ENCODE peak calls at places on chromosomes 7 and 10, in four cellular contexts. One of them, this sample, is unnamed.

GRCh38 chr7:123746055-123746454 is 2.7 kb downstream of the WASL start:
- DNase-seq in A549: no peak
- DNase-seq in activated CD4-positive, alpha-beta memory T cell treated with anti-CD3 and anti-CD28 coated beads, Interleukin-2, amount 10 ng/mL, durations not matched to agents 7 days and 5 days: no peak
- DNase-seq in GM23338: no peak
- DNase-seq in this sample: no peak

GRCh38 chr7:38748056-38748610 is 117.0 kb upstream of the AMPH start:
- DNase-seq in A549: peak; percentile 38
- DNase-seq in activated CD4-positive, alpha-beta memory T cell treated with anti-CD3 and anti-CD28 coated beads, Interleukin-2, amount 10 ng/mL, durations not matched to agents 7 days and 5 days: no peak
- DNase-seq in GM23338: peak; percentile 27
- DNase-seq in this sample: no peak

GRCh38 chr7:17056491-17057142 is 174.8 kb upstream of the AGR3 start:
- DNase-seq in A549: no peak
- DNase-seq in activated CD4-positive, alpha-beta memory T cell treated with anti-CD3 and anti-CD28 coated beads, Interleukin-2, amount 10 ng/mL, durations not matched to agents 7 days and 5 days: no peak
- DNase-seq in GM23338: no peak
- DNase-seq in this sample: no peak

GRCh38 chr10:102408728-102409603 is 9.6 kb downstream of the PSD start:
- DNase-seq in A549: no peak
- DNase-seq in activated CD4-positive, alpha-beta memory T cell treated with anti-CD3 and anti-CD28 coated beads, Interleukin-2, amount 10 ng/mL, durations not matched to agents 7 days and 5 days: peak; percentile 49
- DNase-seq in GM23338: peak; percentile 64
- DNase-seq in this sample: no peak

GRCh38 chr7:141053626-141054025 is 20.2 kb upstream of the TMEM178B start:
- DNase-seq in A549: no peak
- DNase-seq in activated CD4-positive, alpha-beta memory T cell treated with anti-CD3 and anti-CD28 coated beads, Interleukin-2, amount 10 ng/mL, durations not matched to agents 7 days and 5 days: peak; percentile 78
- DNase-seq in GM23338: no peak
- DNase-seq in this sample: no peak

GRCh38 chr10:49225218-49225876 is 37.2 kb upstream of the TMEM273 start:
- DNase-seq in A549: no peak
- DNase-seq in activated CD4-positive, alpha-beta memory T cell treated with anti-CD3 and anti-CD28 coated beads, Interleukin-2, amount 10 ng/mL, durations not matched to agents 7 days and 5 days: no peak
- DNase-seq in GM23338: no peak
- DNase-seq in this sample: no peak

GRCh38 chr10:1377756-1378397 is 321.7 kb downstream of the WDR37 start:
- DNase-seq in A549: no peak
- DNase-seq in activated CD4-positive, alpha-beta memory T cell treated with anti-CD3 and anti-CD28 coated beads, Interleukin-2, amount 10 ng/mL, durations not matched to agents 7 days and 5 days: peak; percentile 8
- DNase-seq in GM23338: no peak
- DNase-seq in this sample: no peak

GRCh38 chr10:86958831-86959736 is 685 bp downstream of the SNCG start:
- DNase-seq in A549: peak; percentile 77
- DNase-seq in activated CD4-positive, alpha-beta memory T cell treated with anti-CD3 and anti-CD28 coated beads, Interleukin-2, amount 10 ng/mL, durations not matched to agents 7 days and 5 days: no peak
- DNase-seq in GM23338: no peak
- DNase-seq in this sample: no peak

GRCh38 chr10:69549959-69550358 is 23.3 kb downstream of the NEUROG3 start:
- DNase-seq in A549: no peak
- DNase-seq in activated CD4-positive, alpha-beta memory T cell treated with anti-CD3 and anti-CD28 coated beads, Interleukin-2, amount 10 ng/mL, durations not matched to agents 7 days and 5 days: no peak
- DNase-seq in GM23338: no peak
- DNase-seq in this sample: no peak

GRCh38 chr10:127426746-127427145 is 122.4 kb upstream of the NPS start:
- DNase-seq in A549: no peak
- DNase-seq in activated CD4-positive, alpha-beta memory T cell treated with anti-CD3 and anti-CD28 coated beads, Interleukin-2, amount 10 ng/mL, durations not matched to agents 7 days and 5 days: no peak
- DNase-seq in GM23338: no peak
- DNase-seq in this sample: no peak

GRCh38 chr7:2014391-2015241 is 218.1 kb downstream of the MAD1L1 start:
- DNase-seq in A549: no peak
- DNase-seq in activated CD4-positive, alpha-beta memory T cell treated with anti-CD3 and anti-CD28 coated beads, Interleukin-2, amount 10 ng/mL, durations not matched to agents 7 days and 5 days: no peak
- DNase-seq in GM23338: no peak
- DNase-seq in this sample: no peak

GRCh38 chr10:4352566-4352961 is 473.4 kb upstream of the AKR1E2 start:
- DNase-seq in A549: no peak
- DNase-seq in activated CD4-positive, alpha-beta memory T cell treated with anti-CD3 and anti-CD28 coated beads, Interleukin-2, amount 10 ng/mL, durations not matched to agents 7 days and 5 days: no peak
- DNase-seq in GM23338: no peak
- DNase-seq in this sample: no peak

GRCh38 chr10:131852823-131853609 is 47.8 kb upstream of the PPP2R2D start:
- DNase-seq in A549: no peak
- DNase-seq in activated CD4-positive, alpha-beta memory T cell treated with anti-CD3 and anti-CD28 coated beads, Interleukin-2, amount 10 ng/mL, durations not matched to agents 7 days and 5 days: no peak
- DNase-seq in GM23338: no peak
- DNase-seq in this sample: no peak

GRCh38 chr10:35606423-35606822 is 1.3 kb downstream of the GJD4 start:
- DNase-seq in A549: no peak
- DNase-seq in activated CD4-positive, alpha-beta memory T cell treated with anti-CD3 and anti-CD28 coated beads, Interleukin-2, amount 10 ng/mL, durations not matched to agents 7 days and 5 days: no peak
- DNase-seq in GM23338: no peak
- DNase-seq in this sample: no peak

GRCh38 chr7:78197447-78197846 is 398.9 kb downstream of the PHTF2 start:
- DNase-seq in A549: no peak
- DNase-seq in activated CD4-positive, alpha-beta memory T cell treated with anti-CD3 and anti-CD28 coated beads, Interleukin-2, amount 10 ng/mL, durations not matched to agents 7 days and 5 days: no peak
- DNase-seq in GM23338: no peak
- DNase-seq in this sample: no peak

GRCh38 chr7:130144632-130145171 is 60.5 kb downstream of the TMEM209 start:
- DNase-seq in A549: peak; percentile 21
- DNase-seq in activated CD4-positive, alpha-beta memory T cell treated with anti-CD3 and anti-CD28 coated beads, Interleukin-2, amount 10 ng/mL, durations not matched to agents 7 days and 5 days: peak; percentile 8
- DNase-seq in GM23338: no peak
- DNase-seq in this sample: no peak

GRCh38 chr7:157407512-157408257 is 70.9 kb downstream of the DNAJB6 start:
- DNase-seq in A549: no peak
- DNase-seq in activated CD4-positive, alpha-beta memory T cell treated with anti-CD3 and anti-CD28 coated beads, Interleukin-2, amount 10 ng/mL, durations not matched to agents 7 days and 5 days: no peak
- DNase-seq in GM23338: no peak
- DNase-seq in this sample: no peak

GRCh38 chr10:2897619-2898508 is 169.5 kb upstream of the PFKP start:
- DNase-seq in A549: no peak
- DNase-seq in activated CD4-positive, alpha-beta memory T cell treated with anti-CD3 and anti-CD28 coated beads, Interleukin-2, amount 10 ng/mL, durations not matched to agents 7 days and 5 days: no peak
- DNase-seq in GM23338: no peak
- DNase-seq in this sample: no peak

GRCh38 chr10:107653832-107654287 is 489.4 kb upstream of the SORCS1 start:
- DNase-seq in A549: no peak
- DNase-seq in activated CD4-positive, alpha-beta memory T cell treated with anti-CD3 and anti-CD28 coated beads, Interleukin-2, amount 10 ng/mL, durations not matched to agents 7 days and 5 days: no peak
- DNase-seq in GM23338: no peak
- DNase-seq in this sample: no peak

GRCh38 chr10:4498763-4499251 is 327.2 kb upstream of the AKR1E2 start:
- DNase-seq in A549: no peak
- DNase-seq in activated CD4-positive, alpha-beta memory T cell treated with anti-CD3 and anti-CD28 coated beads, Interleukin-2, amount 10 ng/mL, durations not matched to agents 7 days and 5 days: no peak
- DNase-seq in GM23338: no peak
- DNase-seq in this sample: no peak

GRCh38 chr10:124035928-124036558 is 57.4 kb downstream of the CHST15 start:
- DNase-seq in A549: peak; percentile 56
- DNase-seq in activated CD4-positive, alpha-beta memory T cell treated with anti-CD3 and anti-CD28 coated beads, Interleukin-2, amount 10 ng/mL, durations not matched to agents 7 days and 5 days: peak; percentile 49
- DNase-seq in GM23338: no peak
- DNase-seq in this sample: no peak

GRCh38 chr10:114372179-114372578 is 32.1 kb downstream of the AFAP1L2 start:
- DNase-seq in A549: peak; percentile 49
- DNase-seq in activated CD4-positive, alpha-beta memory T cell treated with anti-CD3 and anti-CD28 coated beads, Interleukin-2, amount 10 ng/mL, durations not matched to agents 7 days and 5 days: no peak
- DNase-seq in GM23338: no peak
- DNase-seq in this sample: no peak

GRCh38 chr10:69839696-69840345 is 38.1 kb downstream of the COL13A1 start:
- DNase-seq in A549: no peak
- DNase-seq in activated CD4-positive, alpha-beta memory T cell treated with anti-CD3 and anti-CD28 coated beads, Interleukin-2, amount 10 ng/mL, durations not matched to agents 7 days and 5 days: no peak
- DNase-seq in GM23338: no peak
- DNase-seq in this sample: no peak

GRCh38 chr7:50632561-50633413 is 67.6 kb upstream of the DDC start:
- DNase-seq in A549: peak; percentile 48
- DNase-seq in activated CD4-positive, alpha-beta memory T cell treated with anti-CD3 and anti-CD28 coated beads, Interleukin-2, amount 10 ng/mL, durations not matched to agents 7 days and 5 days: peak; percentile 64
- DNase-seq in GM23338: peak; percentile 91
- DNase-seq in this sample: peak; percentile 48

GRCh38 chr7:81074406-81074805 is 155.6 kb upstream of the SEMA3C start:
- DNase-seq in A549: no peak
- DNase-seq in activated CD4-positive, alpha-beta memory T cell treated with anti-CD3 and anti-CD28 coated beads, Interleukin-2, amount 10 ng/mL, durations not matched to agents 7 days and 5 days: no peak
- DNase-seq in GM23338: no peak
- DNase-seq in this sample: no peak

GRCh38 chr10:89148061-89148460 is 59.1 kb downstream of the CH25H start:
- DNase-seq in A549: no peak
- DNase-seq in activated CD4-positive, alpha-beta memory T cell treated with anti-CD3 and anti-CD28 coated beads, Interleukin-2, amount 10 ng/mL, durations not matched to agents 7 days and 5 days: no peak
- DNase-seq in GM23338: no peak
- DNase-seq in this sample: no peak

GRCh38 chr7:116271980-116272886 is 61.9 kb downstream of the TES start:
- DNase-seq in A549: peak; percentile 93
- DNase-seq in activated CD4-positive, alpha-beta memory T cell treated with anti-CD3 and anti-CD28 coated beads, Interleukin-2, amount 10 ng/mL, durations not matched to agents 7 days and 5 days: no peak
- DNase-seq in GM23338: no peak
- DNase-seq in this sample: no peak

GRCh38 chr10:95755511-95756004 is 405 bp upstream of the ENTPD1 start:
- DNase-seq in A549: peak; percentile 31
- DNase-seq in activated CD4-positive, alpha-beta memory T cell treated with anti-CD3 and anti-CD28 coated beads, Interleukin-2, amount 10 ng/mL, durations not matched to agents 7 days and 5 days: no peak
- DNase-seq in GM23338: peak; percentile 83
- DNase-seq in this sample: no peak

GRCh38 chr7:50273870-50274269 is 30.6 kb upstream of the IKZF1 start:
- DNase-seq in A549: no peak
- DNase-seq in activated CD4-positive, alpha-beta memory T cell treated with anti-CD3 and anti-CD28 coated beads, Interleukin-2, amount 10 ng/mL, durations not matched to agents 7 days and 5 days: no peak
- DNase-seq in GM23338: no peak
- DNase-seq in this sample: no peak

GRCh38 chr7:50206521-50207250 is 97.8 kb upstream of the IKZF1 start:
- DNase-seq in A549: no peak
- DNase-seq in activated CD4-positive, alpha-beta memory T cell treated with anti-CD3 and anti-CD28 coated beads, Interleukin-2, amount 10 ng/mL, durations not matched to agents 7 days and 5 days: peak; percentile 77
- DNase-seq in GM23338: no peak
- DNase-seq in this sample: no peak

GRCh38 chr7:45203947-45204445 is 46.4 kb downstream of the RAMP3 start:
- DNase-seq in A549: no peak
- DNase-seq in activated CD4-positive, alpha-beta memory T cell treated with anti-CD3 and anti-CD28 coated beads, Interleukin-2, amount 10 ng/mL, durations not matched to agents 7 days and 5 days: no peak
- DNase-seq in GM23338: no peak
- DNase-seq in this sample: no peak

GRCh38 chr10:80196270-80196949 is 8.9 kb downstream of the ANXA11 start:
- DNase-seq in A549: peak; percentile 61
- DNase-seq in activated CD4-positive, alpha-beta memory T cell treated with anti-CD3 and anti-CD28 coated beads, Interleukin-2, amount 10 ng/mL, durations not matched to agents 7 days and 5 days: peak; percentile 80
- DNase-seq in GM23338: no peak
- DNase-seq in this sample: no peak

GRCh38 chr10:125629758-125630376 is 53.1 kb downstream of the TEX36 start:
- DNase-seq in A549: peak; percentile 72
- DNase-seq in activated CD4-positive, alpha-beta memory T cell treated with anti-CD3 and anti-CD28 coated beads, Interleukin-2, amount 10 ng/mL, durations not matched to agents 7 days and 5 days: no peak
- DNase-seq in GM23338: peak; percentile 9
- DNase-seq in this sample: no peak

GRCh38 chr10:26407406-26407969 is 30.7 kb upstream of the APBB1IP start:
- DNase-seq in A549: peak; percentile 94
- DNase-seq in activated CD4-positive, alpha-beta memory T cell treated with anti-CD3 and anti-CD28 coated beads, Interleukin-2, amount 10 ng/mL, durations not matched to agents 7 days and 5 days: no peak
- DNase-seq in GM23338: no peak
- DNase-seq in this sample: no peak

GRCh38 chr10:86162696-86163400 is 203.7 kb downstream of the GRID1 start:
- DNase-seq in A549: no peak
- DNase-seq in activated CD4-positive, alpha-beta memory T cell treated with anti-CD3 and anti-CD28 coated beads, Interleukin-2, amount 10 ng/mL, durations not matched to agents 7 days and 5 days: no peak
- DNase-seq in GM23338: no peak
- DNase-seq in this sample: no peak

GRCh38 chr7:30475580-30475979 is 3.0 kb downstream of the NOD1 start:
- DNase-seq in A549: no peak
- DNase-seq in activated CD4-positive, alpha-beta memory T cell treated with anti-CD3 and anti-CD28 coated beads, Interleukin-2, amount 10 ng/mL, durations not matched to agents 7 days and 5 days: no peak
- DNase-seq in GM23338: no peak
- DNase-seq in this sample: no peak

GRCh38 chr10:13712799-13713581 is 126.2 kb downstream of the PRPF18 start:
- DNase-seq in A549: peak; percentile 60
- DNase-seq in activated CD4-positive, alpha-beta memory T cell treated with anti-CD3 and anti-CD28 coated beads, Interleukin-2, amount 10 ng/mL, durations not matched to agents 7 days and 5 days: no peak
- DNase-seq in GM23338: no peak
- DNase-seq in this sample: no peak

GRCh38 chr10:29736325-29737208 is 101.8 kb upstream of the SVIL start:
- DNase-seq in A549: peak; percentile 53
- DNase-seq in activated CD4-positive, alpha-beta memory T cell treated with anti-CD3 and anti-CD28 coated beads, Interleukin-2, amount 10 ng/mL, durations not matched to agents 7 days and 5 days: peak; percentile 19
- DNase-seq in GM23338: peak; percentile 72
- DNase-seq in this sample: no peak

This sample was measured in NCI-H1048.